ENCODE peak calls at places on chromosomes 4 and X, in nine cellular contexts. One of them, this sample, is unnamed.

GRCh38 chr4:6019316-6020263 is 1.4 kb upstream of the C4orf50 start:
- DNase-seq in IMR-90: peak; percentile 44
- DNase-seq in GM12865: peak; percentile 49
- DNase-seq in T-helper 1 cell: no peak
- DNase-seq in stimulated activated CD8-positive, alpha-beta memory T cell treated with anti-CD3 and anti-CD28 coated beads, Interleukin-2, amount 100 ng/mL, for 48 hours: peak; percentile 5
- DNase-seq in Peyer's patch: no peak
- DNase-seq in memory B cell: no peak
- DNase-seq in epithelial cell of esophagus: peak; percentile 2
- DNase-seq in effector memory CD8-positive, alpha-beta T cell: peak; percentile 12
- DNase-seq in this sample: no peak

GRCh38 chr4:122038896-122039295 is 87.0 kb upstream of the TRPC3 start:
- DNase-seq in effector memory CD8-positive, alpha-beta T cell: no peak
- DNase-seq in Peyer's patch: no peak
- DNase-seq in memory B cell: no peak
- DNase-seq in stimulated activated CD8-positive, alpha-beta memory T cell treated with anti-CD3 and anti-CD28 coated beads, Interleukin-2, amount 100 ng/mL, for 48 hours: no peak
- DNase-seq in epithelial cell of esophagus: peak; percentile 44
- DNase-seq in GM12865: no peak
- DNase-seq in IMR-90: no peak
- DNase-seq in T-helper 1 cell: no peak
- DNase-seq in this sample: no peak

GRCh38 chr4:186693159-186693815 is 30.4 kb downstream of the FAT1 start:
- DNase-seq in GM12865: no peak
- DNase-seq in epithelial cell of esophagus: peak; percentile 93
- DNase-seq in effector memory CD8-positive, alpha-beta T cell: no peak
- DNase-seq in memory B cell: no peak
- DNase-seq in Peyer's patch: no peak
- DNase-seq in IMR-90: peak; percentile 87
- DNase-seq in stimulated activated CD8-positive, alpha-beta memory T cell treated with anti-CD3 and anti-CD28 coated beads, Interleukin-2, amount 100 ng/mL, for 48 hours: no peak
- DNase-seq in T-helper 1 cell: no peak
- DNase-seq in this sample: no peak

GRCh38 chr4:121784975-121785374 is 16.1 kb upstream of the EXOSC9 start:
- DNase-seq in Peyer's patch: no peak
- DNase-seq in memory B cell: no peak
- DNase-seq in effector memory CD8-positive, alpha-beta T cell: no peak
- DNase-seq in GM12865: no peak
- DNase-seq in epithelial cell of esophagus: peak; percentile 87
- DNase-seq in T-helper 1 cell: no peak
- DNase-seq in IMR-90: peak; percentile 97
- DNase-seq in stimulated activated CD8-positive, alpha-beta memory T cell treated with anti-CD3 and anti-CD28 coated beads, Interleukin-2, amount 100 ng/mL, for 48 hours: no peak
- DNase-seq in this sample: no peak

GRCh38 chr4:4847011-4847410 is 12.5 kb upstream of the MSX1 start:
- DNase-seq in IMR-90: no peak
- DNase-seq in memory B cell: no peak
- DNase-seq in stimulated activated CD8-positive, alpha-beta memory T cell treated with anti-CD3 and anti-CD28 coated beads, Interleukin-2, amount 100 ng/mL, for 48 hours: no peak
- DNase-seq in epithelial cell of esophagus: no peak
- DNase-seq in Peyer's patch: no peak
- DNase-seq in effector memory CD8-positive, alpha-beta T cell: no peak
- DNase-seq in GM12865: no peak
- DNase-seq in T-helper 1 cell: no peak
- DNase-seq in this sample: no peak

GRCh38 chr4:26812049-26812729 is 48.5 kb upstream of the STIM2 start:
- DNase-seq in GM12865: no peak
- DNase-seq in epithelial cell of esophagus: peak; percentile 31
- DNase-seq in memory B cell: no peak
- DNase-seq in Peyer's patch: no peak
- DNase-seq in T-helper 1 cell: no peak
- DNase-seq in stimulated activated CD8-positive, alpha-beta memory T cell treated with anti-CD3 and anti-CD28 coated beads, Interleukin-2, amount 100 ng/mL, for 48 hours: no peak
- DNase-seq in IMR-90: no peak
- DNase-seq in effector memory CD8-positive, alpha-beta T cell: no peak
- DNase-seq in this sample: no peak

GRCh38 chrX:110409925-110410324 is 51.3 kb downstream of the RTL9 start:
- DNase-seq in IMR-90: peak; percentile 73
- DNase-seq in Peyer's patch: no peak
- DNase-seq in effector memory CD8-positive, alpha-beta T cell: no peak
- DNase-seq in stimulated activated CD8-positive, alpha-beta memory T cell treated with anti-CD3 and anti-CD28 coated beads, Interleukin-2, amount 100 ng/mL, for 48 hours: peak; percentile 5
- DNase-seq in T-helper 1 cell: no peak
- DNase-seq in epithelial cell of esophagus: peak; percentile 82
- DNase-seq in GM12865: no peak
- DNase-seq in memory B cell: no peak
- DNase-seq in this sample: no peak

GRCh38 chr4:26325191-26325590 is 4.4 kb downstream of the RBPJ start:
- DNase-seq in epithelial cell of esophagus: peak; percentile 67
- DNase-seq in IMR-90: peak; percentile 67
- DNase-seq in effector memory CD8-positive, alpha-beta T cell: peak; percentile 36
- DNase-seq in stimulated activated CD8-positive, alpha-beta memory T cell treated with anti-CD3 and anti-CD28 coated beads, Interleukin-2, amount 100 ng/mL, for 48 hours: no peak
- DNase-seq in memory B cell: no peak
- DNase-seq in T-helper 1 cell: no peak
- DNase-seq in Peyer's patch: no peak
- DNase-seq in GM12865: peak; percentile 68
- DNase-seq in this sample: no peak

GRCh38 chr4:4327652-4328121 is 37.6 kb downstream of the ZBTB49 start:
- DNase-seq in T-helper 1 cell: no peak
- DNase-seq in GM12865: no peak
- DNase-seq in stimulated activated CD8-positive, alpha-beta memory T cell treated with anti-CD3 and anti-CD28 coated beads, Interleukin-2, amount 100 ng/mL, for 48 hours: no peak
- DNase-seq in Peyer's patch: no peak
- DNase-seq in epithelial cell of esophagus: peak; percentile 9
- DNase-seq in memory B cell: no peak
- DNase-seq in IMR-90: no peak
- DNase-seq in effector memory CD8-positive, alpha-beta T cell: no peak
- DNase-seq in this sample: peak; percentile 50

GRCh38 chr4:1318488-1319213 is 28.4 kb upstream of the UVSSA start:
- DNase-seq in memory B cell: no peak
- DNase-seq in stimulated activated CD8-positive, alpha-beta memory T cell treated with anti-CD3 and anti-CD28 coated beads, Interleukin-2, amount 100 ng/mL, for 48 hours: peak; percentile 19
- DNase-seq in epithelial cell of esophagus: no peak
- DNase-seq in Peyer's patch: no peak
- DNase-seq in effector memory CD8-positive, alpha-beta T cell: no peak
- DNase-seq in T-helper 1 cell: no peak
- DNase-seq in GM12865: no peak
- DNase-seq in IMR-90: no peak
- DNase-seq in this sample: no peak

GRCh38 chr4:86981789-86982188 is 47.0 kb downstream of the AFF1 start:
- DNase-seq in stimulated activated CD8-positive, alpha-beta memory T cell treated with anti-CD3 and anti-CD28 coated beads, Interleukin-2, amount 100 ng/mL, for 48 hours: no peak
- DNase-seq in IMR-90: no peak
- DNase-seq in effector memory CD8-positive, alpha-beta T cell: no peak
- DNase-seq in memory B cell: no peak
- DNase-seq in T-helper 1 cell: no peak
- DNase-seq in Peyer's patch: no peak
- DNase-seq in GM12865: no peak
- DNase-seq in epithelial cell of esophagus: no peak
- DNase-seq in this sample: no peak

This sample was measured in H1.